ENCODE peak calls at places on chromosome 22, in four cellular contexts. J is midbrain, N is NCI-H1092 treated with DMSO at 0.1 percent for 48 hours, M is neural progenitor cell. U is an unnamed sample.
A peak's percentile ranks its signal among the peaks of the same experiment; 100 is the strongest.

GRCh38 chr22:23376256-23376655 is 195.9 kb downstream of the BCR start:
- DNase-seq in J (no peak), M (no peak), N (no peak), U (no peak)

GRCh38 chr22:37907036-37907954 is 1.2 kb downstream of the MICALL1 start:
- DNase-seq in J (no peak), M (no peak), N (no peak), U (no peak)

GRCh38 chr22:30127749-30128166 is 47.5 kb downstream of the HORMAD2 start:
- DNase-seq in M (no peak), N (no peak), J (no peak), U (no peak)

GRCh38 chr22:48957987-48958321 is 869.7 kb downstream of the BRD1 start:
- DNase-seq in J (no peak), M (no peak), N (no peak), U (peak; percentile 6)

GRCh38 chr22:39463931-39464390 is 7.1 kb downstream of the MGAT3 start:
- DNase-seq in N (no peak), J (peak; percentile 79), M (no peak), U (no peak)

GRCh38 chr22:22060200-22061084 is 77.9 kb upstream of the TOP3B start:
- DNase-seq in M (peak; percentile 82), J (peak; percentile 53), N (no peak), U (peak; percentile 42)

GRCh38 chr22:20579273-20580120 is 72.1 kb downstream of the MED15 start:
- DNase-seq in J (no peak), N (peak; percentile 88), M (no peak), U (no peak)

GRCh38 chr22:49705216-49705600 is 122.5 kb downstream of the BRD1 start:
- DNase-seq in M (no peak), N (no peak), J (no peak), U (no peak)

GRCh38 chr22:47016636-47017035 is 254.2 kb downstream of the TBC1D22A start:
- DNase-seq in J (no peak), N (no peak), M (no peak), U (no peak)

GRCh38 chr22:47178339-47178738 is 415.9 kb downstream of the TBC1D22A start:
- DNase-seq in N (no peak), J (no peak), M (no peak), U (no peak)

GRCh38 chr22:42747701-42748513 is 27.2 kb upstream of the A4GALT start:
- DNase-seq in J (no peak), N (no peak), M (peak; percentile 62), U (no peak)

GRCh38 chr22:19700790-19701419 is 13.4 kb upstream of the SEPTIN5 start:
- DNase-seq in N (no peak), M (no peak), J (no peak), U (no peak)

U was measured in CD4-positive, alpha-beta T cell.